ENCODE peak calls at places on chromosomes 13 and 19, in six cellular contexts. W, Y, S, G, V and J are unnamed samples.

GRCh38 chr19:5403968-5404640 is 51.1 kb upstream of the ZNRF4 start:
- DNase-seq in Y (peak; percentile 66), S (peak; percentile 83), W (peak; percentile 90), V (peak; percentile 80), G (peak; percentile 89), J (peak; percentile 82)

GRCh38 chr19:14333101-14333871 is 48.0 kb upstream of the ADGRE5 start:
- DNase-seq in V (no peak), W (peak; percentile 36), S (no peak), Y (no peak), G (peak; percentile 18), J (peak; percentile 31)

GRCh38 chr13:61989984-61990383 is 574.3 kb upstream of the PCDH20 start:
- DNase-seq in V (no peak), S (no peak), W (no peak), G (no peak), Y (no peak), J (no peak)

GRCh38 chr19:38650911-38651584 is 3.6 kb downstream of the ACTN4 start:
- DNase-seq in W (peak; percentile 94), V (no peak), S (peak; percentile 61), Y (no peak), G (peak; percentile 99), J (peak; percentile 98)

GRCh38 chr19:13692096-13692495 is 72.2 kb upstream of the MRI1 start:
- DNase-seq in V (no peak), G (peak; percentile 85), W (peak; percentile 89), Y (peak; percentile 8), S (no peak), J (peak; percentile 77)

GRCh38 chr19:6023085-6023682 is 45.2 kb upstream of the RANBP3 start:
- DNase-seq in V (peak; percentile 40), Y (no peak), G (peak; percentile 54), S (peak; percentile 58), W (peak; percentile 85), J (peak; percentile 68)

GRCh38 chr13:32314271-32314967 is 744 bp downstream of the ZAR1L start:
- DNase-seq in S (no peak), V (peak; percentile 88), W (no peak), G (no peak), Y (no peak), J (no peak)

GRCh38 chr19:5287066-5287465 is 53.5 kb downstream of the PTPRS start:
- DNase-seq in G (no peak), Y (no peak), V (no peak), W (no peak), S (no peak), J (no peak)

GRCh38 chr13:101965096-101965495 is 436.8 kb downstream of the FGF14 start:
- DNase-seq in Y (no peak), V (no peak), S (no peak), G (no peak), W (no peak), J (no peak)

GRCh38 chr19:3366104-3366760 is at the start of gene NFIC:
- DNase-seq in W (peak; percentile 92), V (peak; percentile 87), G (peak; percentile 85), S (peak; percentile 90), Y (no peak), J (peak; percentile 84)

GRCh38 chr13:44967656-44968451 is 21.4 kb downstream of the NUFIP1 start:
- DNase-seq in V (no peak), G (peak; percentile 50), Y (no peak), S (peak; percentile 44), W (peak; percentile 33), J (peak; percentile 51)

GRCh38 chr13:98033277-98034247 is 80.1 kb downstream of the IPO5 start:
- DNase-seq in S (peak; percentile 76), V (no peak), Y (no peak), W (peak; percentile 86), G (peak; percentile 71), J (peak; percentile 66)

GRCh38 chr13:35092751-35093150 is 150.7 kb downstream of the NBEA start:
- DNase-seq in G (no peak), S (no peak), W (no peak), V (no peak), Y (no peak), J (no peak)

GRCh38 chr13:36919833-36920611 is at the start of gene SMAD9:
- DNase-seq in S (peak; percentile 72), W (peak; percentile 95), Y (no peak), V (no peak), G (peak; percentile 66), J (peak; percentile 63)

GRCh38 chr19:46861691-46862503 is 1.1 kb downstream of the ARHGAP35 start:
- DNase-seq in G (peak; percentile 39), V (no peak), S (peak; percentile 58), Y (no peak), W (peak; percentile 64), J (peak; percentile 24)

GRCh38 chr19:14369399-14370168 is 11.7 kb upstream of the ADGRE5 start:
- DNase-seq in W (peak; percentile 82), S (no peak), Y (no peak), G (peak; percentile 21), V (no peak), J (peak; percentile 63)

GRCh38 chr13:24208314-24208713 is 47.8 kb downstream of the SPATA13 start:
- DNase-seq in Y (peak; percentile 69), S (peak; percentile 80), V (no peak), W (peak; percentile 91), G (peak; percentile 89), J (peak; percentile 95)

GRCh38 chr19:1235625-1236538 is 1.9 kb downstream of the CBARP start:
- DNase-seq in Y (no peak), S (peak; percentile 59), V (no peak), G (no peak), W (peak; percentile 58), J (peak; percentile 44)

GRCh38 chr19:40542197-40542859 is 34.3 kb upstream of the SHKBP1 start:
- DNase-seq in V (no peak), G (peak; percentile 93), S (peak; percentile 17), W (peak; percentile 18), Y (peak; percentile 61), J (peak; percentile 45)

GRCh38 chr19:55584871-55585270 is 4.2 kb upstream of the ZNF579 start:
- DNase-seq in W (no peak), V (no peak), Y (no peak), G (no peak), S (no peak), J (no peak)

GRCh38 chr19:2425622-2426581 is 1.5 kb downstream of the TIMM13 start:
- DNase-seq in G (no peak), V (peak; percentile 74), Y (no peak), S (no peak), W (no peak), J (no peak)

GRCh38 chr13:112105884-112106283 is 38.9 kb downstream of the SOX1 start:
- DNase-seq in Y (no peak), G (no peak), W (no peak), S (no peak), V (no peak), J (no peak)

GRCh38 chr19:28424662-28425430 is 788.1 kb downstream of the UQCRFS1 start:
- DNase-seq in Y (no peak), G (peak; percentile 51), V (no peak), W (peak; percentile 14), S (no peak), J (no peak)

GRCh38 chr13:23673354-23673753 is 103.1 kb downstream of the TNFRSF19 start:
- DNase-seq in G (peak; percentile 95), V (no peak), S (peak; percentile 82), W (peak; percentile 96), Y (peak; percentile 95), J (peak; percentile 98)

GRCh38 chr13:35891973-35892441 is 239.2 kb downstream of the DCLK1 start:
- DNase-seq in G (peak; percentile 36), Y (no peak), V (no peak), W (peak; percentile 70), S (no peak), J (peak; percentile 74)

GRCh38 chr13:20828540-20829364 is 55.0 kb upstream of the EEF1AKMT1 start:
- DNase-seq in G (peak; percentile 77), Y (no peak), V (no peak), S (peak; percentile 72), W (peak; percentile 81), J (peak; percentile 69)

GRCh38 chr13:20832861-20833260 is 59.1 kb upstream of the EEF1AKMT1 start:
- DNase-seq in G (no peak), S (no peak), V (no peak), W (no peak), Y (no peak), J (no peak)

GRCh38 chr13:20833900-20834679 is 60.3 kb upstream of the EEF1AKMT1 start:
- DNase-seq in S (no peak), W (no peak), V (no peak), Y (no peak), G (no peak), J (no peak)

GRCh38 chr13:20831933-20832332 is 58.2 kb upstream of the EEF1AKMT1 start:
- DNase-seq in V (no peak), Y (no peak), S (no peak), G (no peak), W (no peak), J (no peak)

DNA sequence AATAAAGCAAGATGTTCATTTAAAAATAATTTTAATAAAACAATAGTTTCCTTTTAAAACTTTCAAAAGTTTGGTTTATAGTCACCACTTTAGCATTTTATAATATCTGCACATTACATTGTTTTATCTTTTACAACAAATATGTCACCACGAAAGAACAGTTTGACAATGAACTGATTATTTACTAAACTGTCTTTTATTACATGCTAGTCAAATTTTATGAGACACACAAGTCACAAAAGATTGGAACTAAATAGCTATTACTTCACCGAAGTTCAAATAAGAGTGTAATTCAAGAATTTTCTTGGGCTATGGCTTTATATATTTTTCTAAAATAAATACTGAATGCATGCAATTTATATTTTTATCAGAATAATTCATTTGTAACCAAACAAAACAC is 57.5 kb upstream of the EEF1AKMT1 start:
- DNase-seq in W (no peak), G (no peak), Y (no peak), S (no peak), V (no peak), J (no peak)
- H3K4me3 ChIP-seq in W (no peak overlapping the region), G (no peak overlapping the region), Y (no peak overlapping the region), S (no peak overlapping the region), V (no peak overlapping the region), J (no peak overlapping the region)

GRCh38 chr19:11041966-11042627 is 47.2 kb upstream of the LDLR start:
- DNase-seq in V (no peak), Y (no peak), W (no peak), S (no peak), G (no peak), J (no peak)
- H3K4me3 ChIP-seq in V (no peak overlapping the region), Y (no peak overlapping the region), W (no peak overlapping the region), S (no peak overlapping the region), G (no peak overlapping the region), J (no peak overlapping the region)

GRCh38 chr19:29861575-29861974 is 49.8 kb downstream of the CCNE1 start:
- DNase-seq in S (no peak), Y (no peak), V (peak; percentile 29), G (no peak), W (no peak), J (no peak)
- H3K4me3 ChIP-seq in S (no peak overlapping the region), Y (no peak overlapping the region), V (no peak overlapping the region), G (no peak overlapping the region), W (no peak overlapping the region), J (no peak overlapping the region)

GRCh38 chr19:19275166-19275565 is 2.1 kb upstream of the TM6SF2 start:
- DNase-seq in S (no peak), G (no peak), W (no peak), V (no peak), Y (no peak), J (no peak)
- H3K4me3 ChIP-seq in S (no peak overlapping the region), G (no peak overlapping the region), W (no peak overlapping the region), V (no peak overlapping the region), Y (no peak overlapping the region), J (no peak overlapping the region)

GRCh38 chr19:42132030-42132628 is at the start of gene POU2F2:
- DNase-seq in Y (no peak), S (peak; percentile 30), W (no peak), G (no peak), V (peak; percentile 96), J (no peak)
- H3K4me3 ChIP-seq in Y (peak within 1 kb of the TSS; percentile 60), S (peak within 1 kb of the TSS; percentile 79), W (peak within 1 kb of the TSS; percentile 62), G (peak within 1 kb of the TSS; percentile 48), V (peak within 1 kb of the TSS; percentile 57), J (peak within 1 kb of the TSS; percentile 28)